ENCODE peak calls at places on chromosomes 2 and 18, in four cellular contexts. P is GM23338, X is prostate gland, I is SK-N-SH. W is an unnamed sample.

GRCh38 chr2:98822301-98823164 is 91.6 kb upstream of the MGAT4A start:
- DNase-seq in P (peak; percentile 80), X (peak; percentile 49), I (peak; percentile 91), W (peak; percentile 94)

GRCh38 chr2:178770518-178770917 is 36.7 kb downstream of the TTN start:
- DNase-seq in P (no peak), X (no peak), I (no peak), W (no peak)

GRCh38 chr2:157986761-157987160 is 110.6 kb upstream of the ACVR1 start:
- DNase-seq in P (no peak), X (no peak), I (no peak), W (no peak)

GRCh38 chr2:232492236-232492848 is 4.7 kb upstream of the ECEL1 start:
- DNase-seq in P (no peak), X (no peak), I (no peak), W (peak; percentile 29)

GRCh38 chr18:7760967-7761946 is 194.1 kb downstream of the PTPRM start:
- DNase-seq in P (no peak), X (no peak), I (no peak), W (no peak)

GRCh38 chr2:203412555-203413331 is 84.5 kb downstream of the ABI2 start:
- DNase-seq in P (no peak), X (no peak), I (no peak), W (no peak)

GRCh38 chr2:26652361-26653041 is 11.3 kb upstream of the CIB4 start:
- DNase-seq in P (no peak), X (no peak), I (peak; percentile 92), W (peak; percentile 68)

GRCh38 chr2:70381235-70381634 is 79.4 kb upstream of the FAM136A start:
- DNase-seq in P (no peak), X (no peak), I (no peak), W (no peak)

GRCh38 chr2:223050900-223051299 is 1.1 kb upstream of the KCNE4 start:
- DNase-seq in P (no peak), X (no peak), I (no peak), W (no peak)

GRCh38 chr2:117760916-117761315 is 53.6 kb upstream of the DDX18 start:
- DNase-seq in P (no peak), X (no peak), I (no peak), W (no peak)

GRCh38 chr2:36367497-36368353 is 12.1 kb downstream of the CRIM1 start:
- DNase-seq in P (peak; percentile 80), X (peak; percentile 62), I (no peak), W (no peak)

GRCh38 chr2:69306612-69306896 is 80.5 kb downstream of the GFPT1 start:
- DNase-seq in P (no peak), X (no peak), I (no peak), W (no peak)

GRCh38 chr18:52392160-52392559 is 52.2 kb downstream of the DCC start:
- DNase-seq in P (no peak), X (no peak), I (no peak), W (no peak)

GRCh38 chr2:174051039-174051438 is 85.9 kb upstream of the SP3 start:
- DNase-seq in P (peak; percentile 44), X (no peak), I (no peak), W (no peak)

GRCh38 chr2:156476516-156477206 is 40.5 kb downstream of the GPD2 start:
- DNase-seq in P (no peak), X (no peak), I (no peak), W (no peak)

GRCh38 chr2:169619946-169620345 is 35.8 kb downstream of the PPIG start:
- DNase-seq in P (no peak), X (no peak), I (no peak), W (no peak)

GRCh38 chr2:19574788-19575260 is 216.4 kb upstream of the OSR1 start:
- DNase-seq in P (peak; percentile 18), X (no peak), I (no peak), W (no peak)

GRCh38 chr2:75309596-75310290 is 110.4 kb upstream of the TACR1 start:
- DNase-seq in P (no peak), X (no peak), I (no peak), W (no peak)

GRCh38 chr2:75315436-75315835 is 116.1 kb upstream of the TACR1 start:
- DNase-seq in P (no peak), X (no peak), I (no peak), W (no peak)

GRCh38 chr2:75311521-75311920 is 112.2 kb upstream of the TACR1 start:
- DNase-seq in P (no peak), X (no peak), I (no peak), W (no peak)

GRCh38 chr2:75310915-75311314 is 111.6 kb upstream of the TACR1 start:
- DNase-seq in P (no peak), X (no peak), I (no peak), W (no peak)

DNA sequence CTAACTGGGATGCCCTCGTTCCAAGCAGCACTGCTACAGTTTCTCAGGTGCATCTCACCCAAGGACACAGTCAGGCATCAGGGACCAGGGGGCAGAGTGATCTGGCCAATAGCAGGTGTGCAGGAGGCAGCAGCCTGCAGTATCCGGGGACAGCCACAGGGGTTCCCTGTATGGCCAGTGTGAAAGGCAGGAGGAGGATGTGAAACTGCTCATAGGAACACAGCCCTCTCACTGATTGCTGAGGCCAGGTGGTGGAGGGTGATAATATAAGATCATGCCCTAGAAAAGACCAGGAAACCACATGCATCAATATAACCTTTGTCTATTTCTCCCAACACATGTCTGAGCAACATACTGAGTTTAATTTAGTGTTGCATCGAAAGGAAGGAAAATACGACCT is 112.7 kb upstream of the TACR1 start:
- DNase-seq in P (peak; percentile 80), X (no peak), I (peak; percentile 9), W (peak; percentile 82)
- TF ChIP-seq CTCF in P (peak; percentile 51), X (no peak), I (no peak), W (peak; percentile 56)

GRCh38 chr2:84957771-84958134 is 13.2 kb upstream of the KCMF1 start:
- DNase-seq in P (no peak), X (no peak), I (no peak), W (no peak)
- H3K4me1 ChIP-seq in P (peaks cover 36% of the 10 kb centered on the region), X (peaks cover 7% of the 10 kb centered on the region), I (peaks cover 5% of the 10 kb centered on the region), W (peaks cover 15% of the 10 kb centered on the region)

GRCh38 chr18:13611616-13612110 is 114.7 kb downstream of the FAM210A start:
- DNase-seq in P (peak; percentile 18), X (no peak), I (peak; percentile 64), W (peak; percentile 80)

GRCh38 chr18:13613099-13613498 is 113.3 kb downstream of the FAM210A start:
- DNase-seq in P (no peak), X (no peak), I (no peak), W (no peak)

GRCh38 chr18:13611058-13611615 is 115.2 kb downstream of the FAM210A start:
- DNase-seq in P (peak; percentile 28), X (no peak), I (peak; percentile 52), W (peak; percentile 74)

GRCh38 chr18:13613591-13614317 is 112.6 kb downstream of the FAM210A start:
- DNase-seq in P (no peak), X (no peak), I (no peak), W (peak; percentile 79)

DNA sequence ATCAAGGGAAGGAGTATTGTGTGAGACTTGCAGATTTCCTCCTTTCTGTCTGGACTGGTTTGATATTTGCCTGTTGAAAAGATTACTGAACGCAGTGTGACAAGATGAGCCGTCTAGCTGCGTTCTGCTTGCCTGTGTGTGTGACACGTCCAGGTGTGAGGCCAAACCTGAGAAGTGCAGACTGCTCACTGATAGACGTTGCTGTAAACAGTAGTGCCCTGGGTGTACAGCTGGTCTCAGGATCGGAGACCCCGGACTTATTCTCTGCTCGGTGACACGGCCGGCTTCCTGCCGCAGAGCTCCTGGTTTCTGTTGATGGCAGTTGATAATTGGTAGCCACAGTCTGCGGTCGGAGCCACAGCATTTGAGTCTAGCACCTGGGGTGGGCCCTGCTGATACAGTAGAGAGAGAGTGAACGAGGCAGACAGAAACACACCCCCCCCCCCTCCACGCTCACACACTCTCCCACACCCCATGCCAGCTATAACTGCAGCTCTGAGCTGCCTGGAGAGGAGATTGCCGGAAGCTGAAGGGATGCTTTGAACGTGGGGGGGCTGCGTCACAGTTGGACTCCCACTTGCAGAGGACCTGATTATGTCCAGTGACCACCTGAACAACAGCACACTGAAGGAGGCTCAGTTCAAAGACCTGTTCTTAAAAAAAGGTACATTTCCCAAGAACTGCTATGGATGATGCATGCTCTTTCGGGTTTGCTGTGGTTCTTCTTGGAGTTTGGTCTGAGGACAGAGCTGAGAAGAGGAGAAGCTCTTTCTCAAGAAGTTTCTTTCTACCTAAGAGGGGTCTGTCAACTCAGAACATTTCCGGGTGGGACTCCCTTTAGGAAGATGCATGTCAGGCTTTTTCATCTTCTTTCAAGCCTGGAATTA is 114.0 kb downstream of the FAM210A start:
- DNase-seq in P (no peak), X (no peak), I (peak; percentile 67), W (peak; percentile 88)
- TF ChIP-seq POLR2AphosphoS5 in P (no peak), X (no peak), I (no peak), W (peak; percentile 67)

DNA sequence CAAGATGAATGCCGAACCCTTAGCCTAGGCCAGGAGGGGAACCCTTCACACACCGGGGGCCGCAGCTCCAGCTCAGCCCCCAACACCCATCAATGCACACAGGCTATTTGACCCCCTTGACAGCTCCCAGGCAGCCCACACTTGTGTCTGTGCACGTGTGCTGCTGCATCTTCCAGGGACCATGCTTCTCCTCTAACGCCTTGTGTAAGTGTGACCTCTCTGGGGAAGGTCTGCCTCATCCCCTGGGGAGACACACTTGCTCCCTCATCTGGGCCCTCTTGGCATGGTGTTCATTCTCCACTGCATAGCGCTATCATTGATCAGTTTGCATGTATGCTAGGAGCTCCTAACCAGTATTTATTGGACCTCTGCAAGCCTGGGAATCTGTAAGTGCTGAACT is 120.0 kb upstream of the FHL2 start:
- DNase-seq in P (no peak), X (no peak), I (no peak), W (no peak)
- TF ChIP-seq CTCF in P (peak; percentile 14), X (no peak), I (no peak), W (no peak)

DNA sequence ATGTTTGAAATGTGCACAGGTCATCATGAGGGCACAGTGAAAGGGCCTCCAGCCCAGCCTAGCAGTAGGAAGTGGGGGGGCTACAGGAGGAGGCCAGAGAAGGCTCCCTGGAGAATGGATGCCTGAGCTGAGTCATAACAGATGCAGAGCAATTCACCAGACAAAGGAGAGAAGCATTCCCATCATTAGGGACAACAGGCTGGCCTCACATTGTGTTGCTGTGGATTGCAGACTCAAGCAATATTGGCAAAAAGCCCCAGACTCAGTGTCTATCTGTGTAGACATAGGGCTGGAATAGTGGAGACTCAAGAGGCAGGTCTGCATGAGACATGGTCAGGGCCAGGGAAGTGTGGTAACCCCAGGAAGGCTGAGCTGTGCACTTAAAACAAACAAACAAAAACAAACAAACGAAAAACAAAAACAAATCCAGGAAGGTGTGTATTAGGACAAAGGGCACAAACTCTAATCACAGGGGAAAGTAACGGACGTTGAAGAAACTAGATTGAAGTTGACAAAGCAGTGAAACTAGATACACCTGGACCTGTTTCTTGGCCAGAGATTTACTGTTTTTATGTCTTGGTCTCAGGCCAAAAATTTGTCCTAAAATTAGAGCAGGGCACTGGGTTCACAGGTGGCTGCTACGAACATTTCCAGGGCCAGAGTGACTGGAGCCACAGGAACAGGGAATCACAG is 329.7 kb downstream of the DLGAP1 start:
- DNase-seq in P (peak; percentile 61), X (no peak), I (no peak), W (no peak)
- H3K4me1 ChIP-seq in P (peaks cover 60% of the 10 kb centered on the region), X (no peaks in the 10 kb centered on the region), I (no peaks in the 10 kb centered on the region), W (no peaks in the 10 kb centered on the region)

GRCh38 chr2:99984781-99985525 is 157.4 kb downstream of the AFF3 start:
- DNase-seq in P (peak; percentile 1), X (no peak), I (peak; percentile 65), W (no peak)
- TF ChIP-seq POLR2AphosphoS5 in P (no peak), X (no peak), I (no peak), W (no peak)

DNA sequence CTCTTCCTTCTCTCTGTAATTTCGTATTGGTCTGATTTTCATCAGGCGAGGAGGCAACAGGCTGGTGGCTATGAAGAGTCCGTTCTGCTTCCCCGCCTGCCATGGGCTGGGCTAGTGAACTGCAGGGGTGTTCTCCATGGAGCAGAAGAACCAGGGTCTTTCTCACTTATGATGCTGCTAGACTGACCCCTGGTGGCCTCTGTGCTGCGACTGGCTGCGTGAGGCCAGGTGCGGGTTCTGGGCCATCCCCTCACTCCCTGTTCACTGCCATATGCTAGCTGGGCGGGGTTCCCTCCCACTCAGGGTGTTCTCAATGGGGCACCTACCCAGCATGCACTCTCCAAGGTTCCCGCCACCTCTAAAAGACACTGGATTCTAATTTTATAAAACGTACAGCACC is 35.0 kb downstream of the ZAP70 start:
- DNase-seq in P (peak; percentile 88), X (no peak), I (peak; percentile 68), W (peak; percentile 79)
- TF ChIP-seq CTCF in P (peak; percentile 75), X (no peak), I (peak; percentile 41), W (peak; percentile 22)

W was measured in spleen.